ENCODE peak calls at places on chromosomes 6 and 20, in nine cellular contexts. S is HepG2, E is fibroblast of lung, Z is BJ, P is cardiac fibroblast, C is IMR-90, Q is upper lobe of right lung, J is heart left ventricle, K is fibroblast of mammary gland. A is an unnamed sample.

GRCh38 chr6:37314803-37315515 is 38.8 kb upstream of the RNF8 start:
- DNase-seq in K (peak), C (peak), P (peak), Q (no peak), E (peak), Z (no peak), J (peak), S (peak), A (peak)

GRCh38 chr6:161369339-161369738 is 95.5 kb upstream of the AGPAT4 start:
- DNase-seq in C (peak), P (peak), E (peak), Z (peak), K (peak), J (no peak), S (no peak), Q (peak), A (peak)

GRCh38 chr20:24662756-24663399 is 193.4 kb downstream of the SYNDIG1 start:
- DNase-seq in P (peak), Q (no peak), S (no peak), J (no peak), C (peak), K (peak), Z (no peak), E (peak), A (no peak)

GRCh38 chr20:44039741-44040140 is 125.1 kb downstream of the TOX2 start:
- DNase-seq in K (no peak), S (no peak), J (no peak), Z (no peak), P (no peak), E (no peak), C (no peak), Q (peak), A (no peak)

GRCh38 chr6:47698342-47698787 is at the start of gene ADGRF4:
- DNase-seq in P (peak), Q (no peak), C (peak), E (peak), J (no peak), S (no peak), K (peak), Z (peak), A (peak)

GRCh38 chr20:38139919-38140753 is 24.9 kb downstream of the TGM2 start:
- DNase-seq in K (no peak), S (no peak), Z (no peak), C (no peak), P (peak), Q (peak), J (no peak), E (peak), A (no peak)

GRCh38 chr20:52313335-52313963 is 121.9 kb upstream of the ZFP64 start:
- DNase-seq in Q (no peak), P (peak), C (peak), E (peak), K (peak), Z (no peak), S (peak), J (no peak), A (peak)

GRCh38 chr6:100118301-100118700 is 124.3 kb upstream of the MCHR2 start:
- DNase-seq in S (no peak), Z (no peak), K (no peak), P (no peak), C (no peak), J (no peak), E (no peak), Q (no peak), A (no peak)

GRCh38 chr6:164283574-164283973 is 869.1 kb downstream of the QKI start:
- DNase-seq in Q (no peak), Z (no peak), P (no peak), C (no peak), K (no peak), J (no peak), E (no peak), S (no peak), A (no peak)

GRCh38 chr6:25342784-25343183 is 63.6 kb downstream of the CARMIL1 start:
- DNase-seq in P (peak), C (peak), Z (peak), K (peak), S (no peak), E (peak), J (no peak), Q (no peak), A (peak)

GRCh38 chr6:162999575-163000285 is 272.0 kb downstream of the PACRG start:
- DNase-seq in E (peak), P (peak), J (no peak), C (peak), K (peak), Q (no peak), Z (no peak), S (no peak), A (peak)

GRCh38 chr6:118712955-118713354 is 61.6 kb upstream of the CEP85L start:
- DNase-seq in E (peak), J (no peak), Z (peak), C (peak), P (peak), Q (no peak), S (no peak), K (peak), A (peak)

GRCh38 chr6:41940759-41941279 is 789 bp downstream of the CCND3 start:
- DNase-seq in Z (no peak), J (peak), K (no peak), Q (peak), P (peak), E (peak), S (no peak), C (peak), A (peak)

GRCh38 chr6:1131285-1132079 is 180.4 kb upstream of the FOXQ1 start:
- DNase-seq in E (peak), S (peak), P (peak), J (peak), C (peak), Q (no peak), K (peak), Z (peak), A (no peak)

GRCh38 chr20:41650221-41650948 is 32.2 kb upstream of the CHD6 start:
- DNase-seq in P (no peak), C (no peak), E (no peak), Q (no peak), S (no peak), K (no peak), J (no peak), Z (no peak), A (no peak)

GRCh38 chr20:53852025-53852424 is 218.4 kb downstream of the BCAS1 start:
- DNase-seq in S (no peak), J (no peak), K (no peak), P (no peak), Z (no peak), Q (no peak), E (no peak), C (no peak), A (no peak)

GRCh38 chr6:19921821-19922220 is 84.7 kb downstream of the ID4 start:
- DNase-seq in Z (no peak), P (no peak), K (no peak), C (no peak), Q (no peak), S (no peak), E (no peak), J (no peak), A (no peak)

GRCh38 chr6:136547336-136547735 is 2.9 kb downstream of the MAP7 start:
- DNase-seq in J (no peak), Z (peak), Q (no peak), C (peak), P (peak), S (no peak), E (peak), K (peak), A (peak)

GRCh38 chr6:10256113-10256690 is 158.7 kb downstream of the TFAP2A start:
- DNase-seq in C (no peak), E (no peak), Q (no peak), S (no peak), J (no peak), P (no peak), Z (no peak), K (no peak), A (no peak)

GRCh38 chr20:49758781-49759180 is 45.1 kb upstream of the B4GALT5 start:
- DNase-seq in K (no peak), E (no peak), Q (no peak), Z (no peak), C (no peak), S (no peak), J (no peak), P (no peak), A (no peak)

GRCh38 chr20:50192364-50193168 is 1.9 kb downstream of the CEBPB start:
- DNase-seq in Z (no peak), S (peak), Q (peak), E (peak), C (peak), K (peak), J (peak), P (peak), A (peak)

GRCh38 chr20:17357238-17357637 is 130.4 kb downstream of the PCSK2 start:
- DNase-seq in S (no peak), P (no peak), J (no peak), Q (no peak), E (no peak), Z (no peak), C (no peak), K (no peak), A (no peak)

GRCh38 chr20:47318596-47319516 is 37.6 kb downstream of the ZMYND8 start:
- DNase-seq in P (peak), C (peak), Z (no peak), E (peak), J (peak), Q (peak), S (peak), K (peak), A (peak)

GRCh38 chr6:45555981-45556771 is 178.4 kb upstream of the SUPT3H start:
- DNase-seq in J (no peak), P (peak), Q (no peak), K (peak), S (peak), C (peak), E (peak), Z (peak), A (peak)

GRCh38 chr6:43735642-43736199 is 34.3 kb upstream of the VEGFA start:
- DNase-seq in K (no peak), C (no peak), E (no peak), Z (no peak), S (no peak), J (no peak), P (no peak), Q (peak), A (no peak)

DNA sequence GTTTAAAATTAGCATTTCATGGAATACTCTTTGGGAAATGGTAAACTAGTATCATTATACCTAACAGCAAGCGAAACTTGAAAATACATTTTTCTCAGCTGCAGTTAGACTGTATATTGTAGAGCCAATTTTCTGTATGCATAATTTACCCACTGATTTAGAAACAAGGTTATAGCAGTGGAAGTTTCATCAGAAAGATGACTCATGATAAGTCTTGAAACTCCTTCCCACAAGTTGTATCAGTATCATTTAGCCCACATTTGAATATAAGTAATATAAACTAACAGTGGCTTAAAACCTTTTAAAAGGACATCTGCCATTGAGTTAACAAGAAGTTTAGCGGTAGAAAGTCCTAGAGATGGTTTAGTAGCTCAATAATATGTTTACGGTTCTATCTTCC is 164.9 kb upstream of the BMP5 start:
- DNase-seq in Q (no peak), K (peak), P (peak), E (peak), C (peak), J (no peak), Z (peak), S (no peak), A (peak)
- H3K4me3 ChIP-seq in Q (no peak), K (no peak), P (no peak), E (no peak), C (no peak), J (no peak), Z (no peak), S (no peak), A (peak)

GRCh38 chr20:46309945-46310344 is 1.6 kb upstream of the CDH22 start:
- DNase-seq in K (no peak), C (no peak), E (no peak), Q (no peak), Z (no peak), P (no peak), J (no peak), S (no peak), A (no peak)

GRCh38 chr20:46312945-46313861 is 4.9 kb upstream of the CDH22 start:
- DNase-seq in J (no peak), K (no peak), S (no peak), E (no peak), Z (no peak), P (no peak), Q (no peak), C (no peak), A (no peak)

GRCh38 chr20:46311719-46312074 is 3.4 kb upstream of the CDH22 start:
- DNase-seq in E (no peak), J (no peak), S (no peak), P (no peak), Z (no peak), Q (no peak), C (no peak), K (no peak), A (no peak)

GRCh38 chr20:46311039-46311650 is 2.8 kb upstream of the CDH22 start:
- DNase-seq in P (no peak), J (no peak), C (no peak), E (no peak), Q (no peak), S (peak), Z (no peak), K (no peak), A (no peak)

DNA sequence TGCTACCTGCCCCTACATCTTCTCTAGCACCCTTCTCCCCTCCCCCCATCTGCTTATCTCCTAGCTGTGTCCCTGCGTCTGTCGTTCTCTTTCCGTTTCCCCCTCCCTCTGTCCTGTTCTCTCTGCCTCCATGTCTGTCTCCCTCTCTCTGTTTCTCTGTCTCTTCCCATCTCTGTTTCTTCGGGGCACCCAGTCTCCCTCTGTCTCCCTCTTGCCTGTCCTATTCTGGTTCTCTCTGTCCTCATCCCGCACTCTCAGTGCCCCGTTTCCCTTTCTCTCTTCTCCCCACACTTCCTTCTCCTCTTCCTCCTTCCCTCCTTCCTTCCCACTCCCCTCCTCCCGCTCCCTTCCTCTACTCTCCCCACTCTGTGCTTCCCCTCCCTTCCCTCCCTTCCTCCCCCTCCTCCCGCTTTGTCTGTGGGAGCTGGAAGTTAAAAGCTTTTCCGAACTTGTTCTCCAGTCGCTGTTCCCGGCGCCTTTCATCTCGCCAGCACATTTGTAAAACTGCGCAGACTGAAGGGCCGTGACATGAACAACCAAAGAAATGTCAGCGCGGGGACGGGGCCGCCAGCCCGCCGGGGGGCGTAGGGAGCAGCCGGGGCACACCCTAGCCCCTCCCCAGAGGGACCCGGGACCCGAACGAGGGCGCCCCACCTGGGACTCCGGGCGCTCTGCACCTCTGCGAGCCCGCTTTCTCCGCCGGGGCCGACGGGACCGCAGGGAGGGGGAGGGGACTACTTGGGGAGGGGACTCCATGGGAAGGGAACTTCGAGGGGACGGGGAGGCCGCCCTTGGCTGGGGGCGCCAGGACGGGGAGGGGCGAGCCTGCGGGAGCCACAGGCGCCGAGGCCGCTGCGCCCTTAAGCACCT is 4.0 kb upstream of the CDH22 start:
- DNase-seq in E (no peak), Q (no peak), C (no peak), J (no peak), K (no peak), Z (no peak), P (no peak), S (peak), A (no peak)
- TF ChIP-seq CTCF in E (no peak), Q (no peak), C (no peak), J (no peak), K (no peak), Z (no peak), P (no peak), S (peak), A (no peak)

GRCh38 chr6:156995502-156995901 is 218.3 kb downstream of the ARID1B start:
- DNase-seq in E (no peak), Q (no peak), P (no peak), J (no peak), K (no peak), S (no peak), Z (no peak), C (no peak), A (no peak)
- H3K4me3 ChIP-seq in E (no peak), Q (no peak), P (no peak), J (no peak), K (no peak), S (no peak), Z (no peak), C (no peak), A (no peak)

GRCh38 chr6:139523986-139524385 is 149.5 kb upstream of the CITED2 start:
- DNase-seq in K (no peak), Q (no peak), S (no peak), E (no peak), P (no peak), J (no peak), Z (no peak), C (no peak), A (no peak)

GRCh38 chr6:139525415-139525814 is 151.0 kb upstream of the CITED2 start:
- DNase-seq in P (peak), S (no peak), E (no peak), Q (no peak), J (no peak), K (peak), Z (no peak), C (no peak), A (peak)

GRCh38 chr6:139520321-139520768 is 145.9 kb upstream of the CITED2 start:
- DNase-seq in P (no peak), K (peak), J (no peak), S (no peak), Q (no peak), C (no peak), Z (no peak), E (no peak), A (peak)

GRCh38 chr6:139521338-139521737 is 146.9 kb upstream of the CITED2 start:
- DNase-seq in Q (no peak), Z (no peak), E (no peak), S (no peak), J (no peak), K (no peak), C (no peak), P (no peak), A (no peak)

GRCh38 chr6:139522471-139523220 is 148.2 kb upstream of the CITED2 start:
- DNase-seq in P (no peak), E (no peak), Z (no peak), Q (no peak), S (no peak), K (peak), J (no peak), C (no peak), A (no peak)
- TF ChIP-seq CTCF in P (no peak), E (no peak), Z (no peak), Q (no peak), S (no peak), K (no peak), J (no peak), C (no peak), A (no peak)